ENCODE peak calls at places on chromosomes 1 and 21, in four cellular contexts. One of them, this sample, is unnamed.

GRCh38 chr1:68495968-68496679 is 758 bp downstream of the DEPDC1 start:
- DNase-seq in A673: peak; percentile 10
- DNase-seq in fibroblast of lung: no peak
- DNase-seq in Panc1: peak; percentile 10
- DNase-seq in this sample: no peak

GRCh38 chr1:175845371-175845770 is 102.0 kb upstream of the TNR start:
- DNase-seq in fibroblast of lung: no peak
- DNase-seq in Panc1: no peak
- DNase-seq in A673: no peak
- DNase-seq in this sample: no peak

GRCh38 chr1:48019714-48020315 is 22.6 kb upstream of the TRABD2B start:
- DNase-seq in A673: no peak
- DNase-seq in Panc1: no peak
- DNase-seq in fibroblast of lung: no peak
- DNase-seq in this sample: no peak

GRCh38 chr1:185980891-185981290 is 246.7 kb downstream of the HMCN1 start:
- DNase-seq in A673: no peak
- DNase-seq in Panc1: no peak
- DNase-seq in fibroblast of lung: no peak
- DNase-seq in this sample: no peak

GRCh38 chr1:15262003-15262377 is 15.0 kb downstream of the FHAD1 start:
- DNase-seq in Panc1: no peak
- DNase-seq in A673: no peak
- DNase-seq in fibroblast of lung: no peak
- DNase-seq in this sample: no peak

GRCh38 chr1:72526926-72527325 is 244.6 kb upstream of the NEGR1 start:
- DNase-seq in Panc1: no peak
- DNase-seq in fibroblast of lung: peak; percentile 87
- DNase-seq in A673: no peak
- DNase-seq in this sample: no peak

GRCh38 chr1:172144445-172145060 is 275.9 kb upstream of the C1orf105 start:
- DNase-seq in A673: peak; percentile 99
- DNase-seq in fibroblast of lung: peak; percentile 83
- DNase-seq in Panc1: no peak
- DNase-seq in this sample: peak; percentile 98

GRCh38 chr1:3533051-3534048 is 78.0 kb downstream of the MEGF6 start:
- DNase-seq in A673: no peak
- DNase-seq in Panc1: no peak
- DNase-seq in fibroblast of lung: no peak
- DNase-seq in this sample: no peak

GRCh38 chr21:38036016-38036415 is 119.8 kb upstream of the KCNJ6 start:
- DNase-seq in fibroblast of lung: no peak
- DNase-seq in Panc1: no peak
- DNase-seq in A673: no peak
- DNase-seq in this sample: no peak

GRCh38 chr21:41630249-41630648 is 122.3 kb upstream of the TMPRSS2 start:
- DNase-seq in fibroblast of lung: peak; percentile 100
- DNase-seq in A673: peak; percentile 43
- DNase-seq in Panc1: peak; percentile 86
- DNase-seq in this sample: no peak

GRCh38 chr1:112395261-112395831 is 668 bp upstream of the CTTNBP2NL start:
- DNase-seq in Panc1: no peak
- DNase-seq in fibroblast of lung: peak; percentile 62
- DNase-seq in A673: no peak
- DNase-seq in this sample: no peak

GRCh38 chr1:83900530-83900929 is 98.4 kb downstream of the TTLL7 start:
- DNase-seq in A673: no peak
- DNase-seq in Panc1: peak; percentile 36
- DNase-seq in fibroblast of lung: peak; percentile 76
- DNase-seq in this sample: no peak

GRCh38 chr21:39094847-39095525 is 88.3 kb downstream of the PSMG1 start:
- DNase-seq in fibroblast of lung: peak; percentile 95
- DNase-seq in A673: peak; percentile 5
- DNase-seq in Panc1: no peak
- DNase-seq in this sample: peak; percentile 11

GRCh38 chr1:206766251-206766856 is 4.2 kb upstream of the IL19 start:
- DNase-seq in A673: no peak
- DNase-seq in Panc1: no peak
- DNase-seq in fibroblast of lung: peak; percentile 97
- DNase-seq in this sample: peak; percentile 49

GRCh38 chr1:100122177-100122576 is 10.6 kb downstream of the SASS6 start:
- DNase-seq in fibroblast of lung: no peak
- DNase-seq in Panc1: no peak
- DNase-seq in A673: no peak
- DNase-seq in this sample: no peak

GRCh38 chr1:51439895-51440294 is 79.2 kb downstream of the EPS15 start:
- DNase-seq in fibroblast of lung: no peak
- DNase-seq in Panc1: no peak
- DNase-seq in A673: no peak
- DNase-seq in this sample: no peak

GRCh38 chr1:29236993-29237905 is 927 bp downstream of the PTPRU start:
- DNase-seq in fibroblast of lung: peak; percentile 70
- DNase-seq in Panc1: no peak
- DNase-seq in A673: peak; percentile 43
- DNase-seq in this sample: no peak

GRCh38 chr1:204997616-204998015 is 45.4 kb upstream of the CNTN2 start:
- DNase-seq in fibroblast of lung: no peak
- DNase-seq in Panc1: no peak
- DNase-seq in A673: no peak
- DNase-seq in this sample: no peak

GRCh38 chr1:218743861-218744505 is 398.8 kb downstream of the TGFB2 start:
- DNase-seq in A673: no peak
- DNase-seq in fibroblast of lung: no peak
- DNase-seq in Panc1: no peak
- DNase-seq in this sample: no peak

GRCh38 chr21:44300262-44300959 is 558 bp downstream of the PFKL start:
- DNase-seq in Panc1: no peak
- DNase-seq in A673: peak; percentile 56
- DNase-seq in fibroblast of lung: peak; percentile 45
- DNase-seq in this sample: peak; percentile 43

GRCh38 chr1:213179784-213180183 is 128.7 kb downstream of the RPS6KC1 start:
- DNase-seq in fibroblast of lung: no peak
- DNase-seq in Panc1: no peak
- DNase-seq in A673: no peak
- DNase-seq in this sample: no peak

GRCh38 chr21:34612557-34612956 is 2.4 kb downstream of the RCAN1 start:
- DNase-seq in fibroblast of lung: no peak
- DNase-seq in Panc1: no peak
- DNase-seq in A673: no peak
- DNase-seq in this sample: peak; percentile 21

GRCh38 chr21:31554511-31555022 is 104.9 kb upstream of the SOD1 start:
- DNase-seq in A673: peak; percentile 67
- DNase-seq in Panc1: no peak
- DNase-seq in fibroblast of lung: peak; percentile 86
- DNase-seq in this sample: no peak

GRCh38 chr1:184825571-184825970 is 70.9 kb upstream of the EDEM3 start:
- DNase-seq in A673: no peak
- DNase-seq in fibroblast of lung: no peak
- DNase-seq in Panc1: no peak
- DNase-seq in this sample: no peak
- H3K4me1 ChIP-seq in A673: peaks cover 12% of the 10 kb centered on the region
- H3K4me1 ChIP-seq in fibroblast of lung: peaks cover 4% of the 10 kb centered on the region
- H3K4me1 ChIP-seq in Panc1: no peaks in the 10 kb centered on the region
- H3K4me1 ChIP-seq in this sample: peaks cover 16% of the 10 kb centered on the region

GRCh38 chr1:152622803-152623202 is at the start of gene LCE3A:
- DNase-seq in A673: no peak
- DNase-seq in fibroblast of lung: no peak
- DNase-seq in Panc1: no peak
- DNase-seq in this sample: peak; percentile 73

GRCh38 chr1:152621993-152622392 is 910 bp downstream of the LCE3A start:
- DNase-seq in Panc1: no peak
- DNase-seq in A673: no peak
- DNase-seq in fibroblast of lung: no peak
- DNase-seq in this sample: no peak

GRCh38 chr1:152630596-152630995 is 7.7 kb upstream of the LCE3A start:
- DNase-seq in A673: no peak
- DNase-seq in Panc1: no peak
- DNase-seq in fibroblast of lung: no peak
- DNase-seq in this sample: no peak

GRCh38 chr1:152623203-152623844 is 421 bp upstream of the LCE3A start:
- DNase-seq in A673: peak; percentile 17
- DNase-seq in fibroblast of lung: no peak
- DNase-seq in Panc1: no peak
- DNase-seq in this sample: peak; percentile 34

DNA sequence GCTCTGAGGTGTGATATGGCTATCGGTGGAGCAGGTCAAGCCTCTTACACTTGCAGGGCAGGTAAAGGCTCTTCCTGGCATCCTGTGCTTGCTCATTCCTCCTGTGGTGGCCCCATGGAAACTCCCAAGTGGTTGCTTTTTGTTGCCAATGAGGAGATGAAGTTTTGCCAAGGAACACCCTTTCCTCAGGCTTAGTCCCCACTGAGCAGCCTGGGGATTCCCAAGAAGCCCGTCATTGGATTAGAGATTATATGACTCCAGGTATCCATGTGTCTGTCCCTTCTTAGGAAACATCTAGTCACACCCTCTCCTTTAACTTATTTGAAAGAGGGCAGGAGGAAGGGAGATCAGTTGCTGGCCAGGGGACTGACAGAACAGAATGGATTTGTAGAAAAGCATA is 3.8 kb upstream of the LCE3A start:
- DNase-seq in fibroblast of lung: no peak
- DNase-seq in A673: no peak
- DNase-seq in Panc1: no peak
- DNase-seq in this sample: no peak
- H3K9me3 ChIP-seq in fibroblast of lung: no peaks in the 10 kb centered on the region
- H3K9me3 ChIP-seq in A673: no peaks in the 10 kb centered on the region
- H3K9me3 ChIP-seq in Panc1: no peaks in the 10 kb centered on the region
- H3K9me3 ChIP-seq in this sample: no peaks in the 10 kb centered on the region

GRCh38 chr21:46427516-46427915 is 31.2 kb upstream of the DIP2A start:
- DNase-seq in A673: no peak
- DNase-seq in fibroblast of lung: no peak
- DNase-seq in Panc1: no peak
- DNase-seq in this sample: no peak

GRCh38 chr21:46429754-46430681 is 28.7 kb upstream of the DIP2A start:
- DNase-seq in Panc1: no peak
- DNase-seq in A673: no peak
- DNase-seq in fibroblast of lung: no peak
- DNase-seq in this sample: no peak

GRCh38 chr21:46428987-46429710 is 29.5 kb upstream of the DIP2A start:
- DNase-seq in fibroblast of lung: no peak
- DNase-seq in A673: no peak
- DNase-seq in Panc1: no peak
- DNase-seq in this sample: no peak

GRCh38 chr21:46426313-46427046 is 32.2 kb upstream of the DIP2A start:
- DNase-seq in fibroblast of lung: no peak
- DNase-seq in Panc1: no peak
- DNase-seq in A673: no peak
- DNase-seq in this sample: no peak

GRCh38 chr21:46428286-46428685 is 30.4 kb upstream of the DIP2A start:
- DNase-seq in A673: no peak
- DNase-seq in fibroblast of lung: no peak
- DNase-seq in Panc1: no peak
- DNase-seq in this sample: no peak
- H3K36me3 ChIP-seq in A673: peaks cover 23% of the 10 kb centered on the region
- H3K36me3 ChIP-seq in fibroblast of lung: peaks cover 20% of the 10 kb centered on the region
- H3K36me3 ChIP-seq in Panc1: no peaks in the 10 kb centered on the region
- H3K36me3 ChIP-seq in this sample: peaks cover 13% of the 10 kb centered on the region

GRCh38 chr1:234427950-234428646 is 50.9 kb downstream of the TARBP1 start:
- DNase-seq in fibroblast of lung: peak; percentile 50
- DNase-seq in A673: no peak
- DNase-seq in Panc1: no peak
- DNase-seq in this sample: no peak
- H3K4me1 ChIP-seq in fibroblast of lung: no peaks in the 10 kb centered on the region
- H3K4me1 ChIP-seq in A673: no peaks in the 10 kb centered on the region
- H3K4me1 ChIP-seq in Panc1: no peaks in the 10 kb centered on the region
- H3K4me1 ChIP-seq in this sample: no peaks in the 10 kb centered on the region

GRCh38 chr1:231665046-231665445 is 38.5 kb downstream of the DISC1 start:
- DNase-seq in A673: no peak
- DNase-seq in fibroblast of lung: no peak
- DNase-seq in Panc1: no peak
- DNase-seq in this sample: no peak

GRCh38 chr1:231670755-231671154 is 44.2 kb downstream of the DISC1 start:
- DNase-seq in A673: no peak
- DNase-seq in fibroblast of lung: no peak
- DNase-seq in Panc1: no peak
- DNase-seq in this sample: no peak

GRCh38 chr1:231666957-231667601 is 40.5 kb downstream of the DISC1 start:
- DNase-seq in A673: no peak
- DNase-seq in fibroblast of lung: no peak
- DNase-seq in Panc1: no peak
- DNase-seq in this sample: no peak

GRCh38 chr1:231666220-231666956 is 39.8 kb downstream of the DISC1 start:
- DNase-seq in fibroblast of lung: no peak
- DNase-seq in Panc1: no peak
- DNase-seq in A673: no peak
- DNase-seq in this sample: no peak

DNA sequence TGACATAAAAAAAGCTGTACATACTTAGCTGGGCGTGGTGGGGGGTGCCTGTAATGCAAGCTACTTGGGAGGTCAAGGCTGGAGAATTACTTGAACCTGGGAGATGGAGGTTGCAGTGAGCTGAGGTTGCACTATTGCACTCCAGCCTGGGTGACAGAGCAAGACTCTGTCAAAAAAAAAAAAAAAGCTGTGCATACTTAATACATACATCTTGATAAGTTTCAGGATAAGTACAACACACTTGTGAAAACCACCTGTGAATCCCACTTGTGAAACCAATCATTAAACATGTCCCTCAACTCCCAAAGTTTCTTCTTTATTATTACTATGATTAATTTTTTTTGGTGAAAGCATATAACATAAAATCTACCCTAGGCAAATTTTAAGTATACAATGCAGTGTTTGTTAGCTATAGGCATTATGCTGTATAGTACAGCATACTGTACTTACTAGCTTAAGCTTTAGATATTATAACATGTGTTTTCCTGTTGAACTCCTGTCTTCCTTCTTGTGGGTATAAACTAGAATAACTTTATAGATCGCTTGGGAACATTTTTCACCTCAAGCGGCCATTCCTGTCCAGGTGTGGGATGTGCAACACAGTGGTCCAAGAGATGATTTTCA is 41.4 kb downstream of the DISC1 start:
- DNase-seq in A673: no peak
- DNase-seq in Panc1: no peak
- DNase-seq in fibroblast of lung: no peak
- DNase-seq in this sample: no peak
- H3K9me3 ChIP-seq in A673: peaks cover 9% of the 10 kb centered on the region
- H3K9me3 ChIP-seq in Panc1: no peaks in the 10 kb centered on the region
- H3K9me3 ChIP-seq in fibroblast of lung: no peaks in the 10 kb centered on the region
- H3K9me3 ChIP-seq in this sample: peaks cover 3% of the 10 kb centered on the region

This sample was measured in SJCRH30.